ENCODE peak calls at places on chromosomes 13 and 19, in six cellular contexts. One of them, this sample, is unnamed.
A peak's percentile ranks its signal among the peaks of the same experiment; 100 is the strongest.

GRCh38 chr19:10290876-10291553 is 1.3 kb downstream of the ICAM5 start:
- DNase-seq in CD8-positive, alpha-beta memory T cell: peak; percentile 39
- DNase-seq in pancreas: no peak
- DNase-seq in body of pancreas: no peak
- DNase-seq in K562: peak; percentile 80
- DNase-seq in hepatocyte: peak; percentile 58
- DNase-seq in this sample: peak; percentile 49

GRCh38 chr13:79225487-79226232 is 180.4 kb downstream of the RBM26 start:
- DNase-seq in body of pancreas: no peak
- DNase-seq in hepatocyte: no peak
- DNase-seq in pancreas: no peak
- DNase-seq in CD8-positive, alpha-beta memory T cell: no peak
- DNase-seq in K562: no peak
- DNase-seq in this sample: no peak

GRCh38 chr19:50705422-50706019 is 14.1 kb downstream of the SHANK1 start:
- DNase-seq in body of pancreas: no peak
- DNase-seq in pancreas: no peak
- DNase-seq in CD8-positive, alpha-beta memory T cell: no peak
- DNase-seq in hepatocyte: peak; percentile 61
- DNase-seq in K562: peak; percentile 83
- DNase-seq in this sample: peak; percentile 20

GRCh38 chr19:30911491-30911890 is 437.7 kb downstream of the TSHZ3 start:
- DNase-seq in hepatocyte: no peak
- DNase-seq in K562: no peak
- DNase-seq in pancreas: no peak
- DNase-seq in CD8-positive, alpha-beta memory T cell: no peak
- DNase-seq in body of pancreas: no peak
- DNase-seq in this sample: no peak

GRCh38 chr13:99071211-99071610 is 93.3 kb upstream of the DOCK9 start:
- DNase-seq in body of pancreas: no peak
- DNase-seq in pancreas: no peak
- DNase-seq in K562: no peak
- DNase-seq in hepatocyte: no peak
- DNase-seq in CD8-positive, alpha-beta memory T cell: no peak
- DNase-seq in this sample: no peak

GRCh38 chr19:16067205-16067938 is 8.9 kb upstream of the TPM4 start:
- DNase-seq in body of pancreas: peak; percentile 58
- DNase-seq in hepatocyte: no peak
- DNase-seq in CD8-positive, alpha-beta memory T cell: no peak
- DNase-seq in pancreas: no peak
- DNase-seq in K562: no peak
- DNase-seq in this sample: no peak

GRCh38 chr13:102870677-102871415 is 25.0 kb downstream of the ERCC5 start:
- DNase-seq in body of pancreas: peak; percentile 52
- DNase-seq in pancreas: no peak
- DNase-seq in CD8-positive, alpha-beta memory T cell: peak; percentile 30
- DNase-seq in hepatocyte: peak; percentile 86
- DNase-seq in K562: peak; percentile 42
- DNase-seq in this sample: no peak

GRCh38 chr19:38648789-38649304 is 1.4 kb downstream of the ACTN4 start:
- DNase-seq in hepatocyte: peak; percentile 16
- DNase-seq in K562: no peak
- DNase-seq in pancreas: no peak
- DNase-seq in body of pancreas: no peak
- DNase-seq in CD8-positive, alpha-beta memory T cell: no peak
- DNase-seq in this sample: no peak

GRCh38 chr19:19937403-19937802 is 36.7 kb downstream of the ZNF93 start:
- DNase-seq in body of pancreas: no peak
- DNase-seq in pancreas: no peak
- DNase-seq in K562: no peak
- DNase-seq in CD8-positive, alpha-beta memory T cell: no peak
- DNase-seq in hepatocyte: no peak
- DNase-seq in this sample: no peak

GRCh38 chr13:31038834-31039552 is 106.5 kb downstream of the TEX26 start:
- DNase-seq in hepatocyte: no peak
- DNase-seq in CD8-positive, alpha-beta memory T cell: no peak
- DNase-seq in K562: no peak
- DNase-seq in pancreas: no peak
- DNase-seq in body of pancreas: no peak
- DNase-seq in this sample: no peak

GRCh38 chr19:55552620-55553019 is 7.3 kb upstream of the SBK3 start:
- DNase-seq in K562: no peak
- DNase-seq in pancreas: no peak
- DNase-seq in hepatocyte: peak; percentile 38
- DNase-seq in body of pancreas: no peak
- DNase-seq in CD8-positive, alpha-beta memory T cell: no peak
- DNase-seq in this sample: no peak

GRCh38 chr13:59047546-59047945 is 1116.2 kb downstream of the DIAPH3 start:
- DNase-seq in pancreas: no peak
- DNase-seq in hepatocyte: no peak
- DNase-seq in K562: no peak
- DNase-seq in body of pancreas: no peak
- DNase-seq in CD8-positive, alpha-beta memory T cell: no peak
- DNase-seq in this sample: no peak

GRCh38 chr13:79678100-79678499 is 197.1 kb downstream of the NDFIP2 start:
- DNase-seq in hepatocyte: peak; percentile 21
- DNase-seq in pancreas: no peak
- DNase-seq in body of pancreas: no peak
- DNase-seq in CD8-positive, alpha-beta memory T cell: no peak
- DNase-seq in K562: no peak
- DNase-seq in this sample: no peak

GRCh38 chr19:47391510-47392223 is 27.7 kb downstream of the MEIS3 start:
- DNase-seq in CD8-positive, alpha-beta memory T cell: peak; percentile 68
- DNase-seq in K562: peak; percentile 85
- DNase-seq in body of pancreas: peak; percentile 72
- DNase-seq in hepatocyte: peak; percentile 83
- DNase-seq in pancreas: peak; percentile 55
- DNase-seq in this sample: peak; percentile 56

GRCh38 chr19:55702131-55702627 is 27.2 kb downstream of the EPN1 start:
- DNase-seq in pancreas: no peak
- DNase-seq in K562: peak; percentile 67
- DNase-seq in body of pancreas: peak; percentile 27
- DNase-seq in CD8-positive, alpha-beta memory T cell: no peak
- DNase-seq in hepatocyte: peak; percentile 64
- DNase-seq in this sample: no peak

GRCh38 chr13:112032186-112032835 is 34.6 kb upstream of the SOX1 start:
- DNase-seq in hepatocyte: no peak
- DNase-seq in CD8-positive, alpha-beta memory T cell: no peak
- DNase-seq in pancreas: peak; percentile 53
- DNase-seq in body of pancreas: peak; percentile 72
- DNase-seq in K562: no peak
- DNase-seq in this sample: no peak

DNA sequence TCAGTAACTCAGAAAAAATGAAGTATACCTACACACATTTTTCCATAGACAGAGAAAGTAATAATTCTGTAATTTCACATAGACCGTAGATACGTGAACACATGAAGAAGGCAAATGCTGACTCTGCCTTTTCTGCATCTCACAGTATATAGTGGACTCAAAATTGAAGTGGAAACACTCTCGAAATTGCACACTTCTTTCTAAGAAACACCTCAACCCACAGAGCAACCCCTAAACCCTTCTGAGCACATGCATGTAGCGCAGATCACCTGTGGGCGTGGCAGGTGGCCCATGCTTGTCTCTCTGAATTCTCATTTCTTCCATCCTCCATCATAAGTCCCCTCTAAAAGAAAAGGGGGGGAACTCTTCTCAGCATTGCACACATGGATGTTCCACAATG is 34.7 kb downstream of the COL4A1 start:
- DNase-seq in pancreas: no peak
- DNase-seq in body of pancreas: no peak
- DNase-seq in hepatocyte: no peak
- DNase-seq in K562: no peak
- DNase-seq in CD8-positive, alpha-beta memory T cell: no peak
- DNase-seq in this sample: no peak
- H3K4me1 ChIP-seq in pancreas: no peaks in the 10 kb centered on the region
- H3K4me1 ChIP-seq in body of pancreas: no peaks in the 10 kb centered on the region
- H3K4me1 ChIP-seq in hepatocyte: no peaks in the 10 kb centered on the region
- H3K4me1 ChIP-seq in K562: no peaks in the 10 kb centered on the region
- H3K4me1 ChIP-seq in CD8-positive, alpha-beta memory T cell: no peaks in the 10 kb centered on the region
- H3K4me1 ChIP-seq in this sample: no peaks in the 10 kb centered on the region

GRCh38 chr19:2978467-2978767 is 1.1 kb downstream of the TLE6 start:
- DNase-seq in CD8-positive, alpha-beta memory T cell: no peak
- DNase-seq in hepatocyte: no peak
- DNase-seq in K562: no peak
- DNase-seq in pancreas: no peak
- DNase-seq in body of pancreas: no peak
- DNase-seq in this sample: no peak

GRCh38 chr19:2976609-2977000 is 759 bp upstream of the TLE6 start:
- DNase-seq in CD8-positive, alpha-beta memory T cell: no peak
- DNase-seq in hepatocyte: no peak
- DNase-seq in body of pancreas: no peak
- DNase-seq in pancreas: no peak
- DNase-seq in K562: no peak
- DNase-seq in this sample: no peak

GRCh38 chr19:2977001-2977685 is at the start of gene TLE6:
- DNase-seq in CD8-positive, alpha-beta memory T cell: peak; percentile 90
- DNase-seq in pancreas: peak; percentile 99
- DNase-seq in hepatocyte: peak; percentile 98
- DNase-seq in K562: peak; percentile 99
- DNase-seq in body of pancreas: peak; percentile 99
- DNase-seq in this sample: peak; percentile 93

GRCh38 chr19:2974342-2974932 is 2.9 kb upstream of the TLE6 start:
- DNase-seq in hepatocyte: peak; percentile 48
- DNase-seq in K562: peak; percentile 53
- DNase-seq in CD8-positive, alpha-beta memory T cell: no peak
- DNase-seq in pancreas: no peak
- DNase-seq in body of pancreas: no peak
- DNase-seq in this sample: no peak

DNA sequence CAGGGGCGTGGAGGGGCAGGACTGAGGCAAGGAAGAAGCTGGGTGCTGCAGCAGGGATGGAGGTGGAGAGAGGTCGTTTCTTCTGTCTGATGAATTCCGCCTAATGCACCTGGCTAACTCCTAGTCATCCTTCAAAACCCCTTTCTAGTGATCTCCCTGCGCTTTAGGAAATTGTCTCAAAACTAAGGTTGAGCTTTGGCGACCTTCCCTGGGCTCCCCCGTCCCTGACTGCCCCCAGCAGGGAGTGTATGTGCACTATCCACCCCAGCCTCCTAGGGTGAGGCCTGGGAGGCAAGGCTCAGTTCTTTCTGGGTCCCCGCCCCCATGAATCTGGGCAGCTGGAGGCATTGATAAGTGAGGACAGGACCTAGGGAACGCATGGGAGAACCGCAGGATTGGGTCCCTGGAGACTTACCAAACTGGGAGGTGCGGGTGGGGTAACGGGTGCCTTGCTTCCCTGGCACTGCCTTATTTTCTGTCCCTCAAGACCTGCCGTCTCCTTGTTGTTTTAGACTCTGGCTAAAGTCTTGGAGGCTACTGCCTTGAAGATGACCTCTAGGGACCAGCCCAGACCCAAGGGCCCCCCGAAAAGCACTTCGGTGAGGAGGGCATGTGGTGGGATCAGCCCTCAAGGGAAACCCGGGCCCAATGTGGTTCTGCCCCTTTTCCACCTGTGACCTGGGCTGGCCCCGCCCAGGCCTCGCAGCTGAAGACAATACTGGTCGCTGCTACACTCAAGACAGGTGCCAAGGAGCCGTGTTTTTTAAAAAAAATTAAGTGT is 512 bp downstream of the TLE6 start:
- DNase-seq in CD8-positive, alpha-beta memory T cell: no peak
- DNase-seq in hepatocyte: no peak
- DNase-seq in K562: peak; percentile 87
- DNase-seq in pancreas: peak; percentile 60
- DNase-seq in body of pancreas: peak; percentile 69
- DNase-seq in this sample: no peak
- H3K4me3 ChIP-seq in CD8-positive, alpha-beta memory T cell: no peak overlapping the region
- H3K4me3 ChIP-seq in hepatocyte: no peak overlapping the region
- H3K4me3 ChIP-seq in K562: peak overlapping the region; percentile 35
- H3K4me3 ChIP-seq in pancreas: peak overlapping the region; percentile 60
- H3K4me3 ChIP-seq in body of pancreas: no peak overlapping the region
- H3K4me3 ChIP-seq in this sample: no peak overlapping the region

GRCh38 chr13:113938246-113938645 is 35.6 kb downstream of the C13orf46 start:
- DNase-seq in CD8-positive, alpha-beta memory T cell: no peak
- DNase-seq in K562: no peak
- DNase-seq in body of pancreas: no peak
- DNase-seq in pancreas: no peak
- DNase-seq in hepatocyte: no peak
- DNase-seq in this sample: no peak
- H3K4me1 ChIP-seq in CD8-positive, alpha-beta memory T cell: no peaks in the 10 kb centered on the region
- H3K4me1 ChIP-seq in K562: no peaks in the 10 kb centered on the region
- H3K4me1 ChIP-seq in body of pancreas: peaks cover 14% of the 10 kb centered on the region
- H3K4me1 ChIP-seq in pancreas: no peaks in the 10 kb centered on the region
- H3K4me1 ChIP-seq in hepatocyte: peaks cover 29% of the 10 kb centered on the region
- H3K4me1 ChIP-seq in this sample: no peaks in the 10 kb centered on the region

GRCh38 chr13:23899555-23899954 is 2.3 kb upstream of the C1QTNF9B start:
- DNase-seq in body of pancreas: peak; percentile 25
- DNase-seq in hepatocyte: peak; percentile 52
- DNase-seq in K562: no peak
- DNase-seq in pancreas: no peak
- DNase-seq in CD8-positive, alpha-beta memory T cell: no peak
- DNase-seq in this sample: peak; percentile 17

GRCh38 chr13:23903906-23904280 is 6.6 kb upstream of the C1QTNF9B start:
- DNase-seq in K562: no peak
- DNase-seq in pancreas: no peak
- DNase-seq in CD8-positive, alpha-beta memory T cell: no peak
- DNase-seq in hepatocyte: no peak
- DNase-seq in body of pancreas: no peak
- DNase-seq in this sample: no peak

GRCh38 chr13:23901365-23901764 is 4.1 kb upstream of the C1QTNF9B start:
- DNase-seq in pancreas: no peak
- DNase-seq in CD8-positive, alpha-beta memory T cell: no peak
- DNase-seq in body of pancreas: no peak
- DNase-seq in hepatocyte: no peak
- DNase-seq in K562: no peak
- DNase-seq in this sample: no peak

GRCh38 chr13:23905766-23906165 is 8.5 kb upstream of the C1QTNF9B start:
- DNase-seq in body of pancreas: no peak
- DNase-seq in hepatocyte: no peak
- DNase-seq in CD8-positive, alpha-beta memory T cell: no peak
- DNase-seq in K562: no peak
- DNase-seq in pancreas: no peak
- DNase-seq in this sample: no peak

DNA sequence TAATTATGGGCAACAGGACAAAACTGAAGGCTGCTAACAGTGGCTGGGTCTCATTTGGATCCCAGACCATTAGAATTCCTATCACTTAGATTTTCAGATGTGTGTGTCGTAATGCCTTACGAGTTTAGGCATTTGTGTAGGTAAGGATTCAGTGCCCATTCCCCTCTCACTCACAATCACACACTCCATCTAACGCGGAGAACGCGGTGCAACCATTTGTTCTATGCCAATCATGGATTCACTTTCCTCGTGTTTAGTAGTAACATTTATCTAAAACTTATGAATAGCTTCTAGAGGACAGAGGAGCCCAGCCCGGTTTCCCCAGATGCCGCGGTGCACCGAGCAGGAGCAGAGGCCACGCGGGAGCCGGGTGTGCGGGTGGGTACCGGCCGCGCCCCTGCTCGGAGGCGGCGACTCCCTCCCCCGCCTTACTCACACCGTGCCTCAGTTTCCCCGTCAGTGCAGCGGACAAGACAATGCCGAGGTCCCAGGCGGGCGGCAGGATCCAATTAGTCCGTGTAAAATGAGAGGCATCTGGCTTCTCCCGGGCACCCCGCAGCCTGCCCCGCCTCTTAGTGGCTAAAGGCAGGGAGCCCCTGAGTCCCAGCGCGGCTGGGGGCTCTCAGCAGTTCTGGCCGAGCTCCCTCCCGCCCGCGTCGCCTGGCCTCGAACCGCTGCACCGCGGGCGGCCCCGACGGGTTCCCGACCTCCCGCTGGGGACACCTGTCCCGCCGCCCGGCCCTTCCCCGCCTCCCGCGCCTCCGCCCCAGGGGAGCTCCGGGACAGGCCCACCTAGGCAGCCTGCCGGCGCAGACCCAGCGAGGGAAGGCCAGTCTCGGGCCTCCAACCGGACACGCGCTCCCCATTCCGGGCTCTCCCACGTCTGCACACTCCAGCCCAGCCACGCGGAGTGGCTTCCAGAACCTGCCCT is 5.9 kb upstream of the C1QTNF9B start:
- DNase-seq in K562: no peak
- DNase-seq in body of pancreas: peak; percentile 15
- DNase-seq in pancreas: no peak
- DNase-seq in hepatocyte: peak; percentile 6
- DNase-seq in CD8-positive, alpha-beta memory T cell: no peak
- DNase-seq in this sample: no peak
- H3K4me3 ChIP-seq in K562: no peak overlapping the region
- H3K4me3 ChIP-seq in body of pancreas: no peak overlapping the region
- H3K4me3 ChIP-seq in pancreas: peak overlapping the region; percentile 30
- H3K4me3 ChIP-seq in hepatocyte: no peak overlapping the region
- H3K4me3 ChIP-seq in CD8-positive, alpha-beta memory T cell: no peak overlapping the region
- H3K4me3 ChIP-seq in this sample: no peak overlapping the region

This sample was measured in naive thymus-derived CD4-positive, alpha-beta T cell.